ENCODE peak calls at places on chromosomes 12 and 14, in seven cellular contexts. O is A549, G is thyroid gland, W is mesothelial cell of epicardium, S is HFF-Myc, T is AG09319, N is lower lobe of right lung. Z is an unnamed sample.

GRCh38 chr14:105092912-105093425 is 27.7 kb upstream of the GPR132 start:
- DNase-seq in O (peak), G (peak), W (peak), S (no peak), T (no peak), N (peak), Z (no peak)

GRCh38 chr12:15662303-15662980 is 126.7 kb downstream of the EPS8 start:
- DNase-seq in O (peak), G (no peak), W (no peak), S (peak), T (peak), N (no peak), Z (no peak)

GRCh38 chr12:80232873-80233272 is 133.5 kb downstream of the OTOGL start:
- DNase-seq in O (no peak), G (no peak), W (no peak), S (no peak), T (no peak), N (no peak), Z (no peak)

GRCh38 chr14:105470812-105471771 is 3.5 kb upstream of the CRIP2 start:
- DNase-seq in O (no peak), G (no peak), W (no peak), S (no peak), T (no peak), N (no peak), Z (no peak)

GRCh38 chr14:73785336-73785833 is 66.2 kb upstream of the PTGR2 start:
- DNase-seq in O (no peak), G (peak), W (no peak), S (peak), T (peak), N (no peak), Z (no peak)

GRCh38 chr12:82474798-82475184 is 116.5 kb downstream of the METTL25 start:
- DNase-seq in O (no peak), G (no peak), W (no peak), S (no peak), T (no peak), N (no peak), Z (no peak)

GRCh38 chr14:50062438-50063039 is 53.8 kb downstream of the VCPKMT start:
- DNase-seq in O (peak), G (no peak), W (no peak), S (peak), T (no peak), N (no peak), Z (no peak)

GRCh38 chr12:19084547-19084946 is 45.0 kb upstream of the PLEKHA5 start:
- DNase-seq in O (no peak), G (no peak), W (no peak), S (no peak), T (no peak), N (no peak), Z (no peak)

GRCh38 chr14:52106853-52107252 is 38.0 kb upstream of the NID2 start:
- DNase-seq in O (no peak), G (peak), W (no peak), S (no peak), T (no peak), N (no peak), Z (no peak)

GRCh38 chr12:107057071-107057834 is 36.1 kb downstream of the CRY1 start:
- DNase-seq in O (peak), G (no peak), W (no peak), S (no peak), T (no peak), N (no peak), Z (no peak)

GRCh38 chr12:69837191-69838085 is 12.4 kb downstream of the MYRFL start:
- DNase-seq in O (no peak), G (peak), W (no peak), S (no peak), T (no peak), N (no peak), Z (no peak)

GRCh38 chr14:54727929-54728328 is 161.0 kb downstream of the SAMD4A start:
- DNase-seq in O (no peak), G (no peak), W (no peak), S (no peak), T (no peak), N (no peak), Z (no peak)

GRCh38 chr14:93788557-93789365 is 476 bp upstream of the PRIMA1 start:
- DNase-seq in O (peak), G (peak), W (peak), S (no peak), T (no peak), N (no peak), Z (no peak)

GRCh38 chr12:85367886-85368385 is 87.9 kb downstream of the ALX1 start:
- DNase-seq in O (no peak), G (no peak), W (no peak), S (no peak), T (no peak), N (no peak), Z (no peak)

GRCh38 chr12:30996255-30996654 is 69.7 kb downstream of the TSPAN11 start:
- DNase-seq in O (no peak), G (no peak), W (no peak), S (no peak), T (no peak), N (no peak), Z (no peak)

GRCh38 chr14:65334765-65335411 is 77.6 kb upstream of the FUT8 start:
- DNase-seq in O (no peak), G (no peak), W (no peak), S (no peak), T (no peak), N (no peak), Z (no peak)

GRCh38 chr12:109695420-109695819 is 18.2 kb upstream of the FAM222A start:
- DNase-seq in O (no peak), G (no peak), W (no peak), S (no peak), T (no peak), N (no peak), Z (no peak)

GRCh38 chr12:81224626-81225025 is 146.7 kb downstream of the ACSS3 start:
- DNase-seq in O (no peak), G (no peak), W (no peak), S (no peak), T (no peak), N (no peak), Z (no peak)

GRCh38 chr14:70943838-70944237 is 36.6 kb downstream of the PCNX1 start:
- DNase-seq in O (no peak), G (no peak), W (no peak), S (no peak), T (no peak), N (no peak), Z (no peak)

GRCh38 chr14:34994668-34995067 is 11.9 kb downstream of the SRP54 start:
- DNase-seq in O (no peak), G (peak), W (no peak), S (no peak), T (no peak), N (no peak), Z (no peak)

GRCh38 chr14:49173765-49174373 is 412.3 kb downstream of the RPS29 start:
- DNase-seq in O (peak), G (peak), W (no peak), S (peak), T (peak), N (no peak), Z (no peak)

GRCh38 chr12:119036878-119037493 is 55.6 kb downstream of the SRRM4 start:
- DNase-seq in O (peak), G (peak), W (no peak), S (no peak), T (no peak), N (no peak), Z (no peak)

GRCh38 chr12:58067610-58068387 is 126.4 kb downstream of the ATP23 start:
- DNase-seq in O (no peak), G (no peak), W (no peak), S (peak), T (peak), N (no peak), Z (no peak)

GRCh38 chr14:26528415-26529182 is 69.2 kb downstream of the NOVA1 start:
- DNase-seq in O (no peak), G (peak), W (no peak), S (no peak), T (no peak), N (no peak), Z (no peak)

GRCh38 chr12:101963703-101964102 is 86.3 kb downstream of the DRAM1 start:
- DNase-seq in O (no peak), G (peak), W (no peak), S (no peak), T (no peak), N (no peak), Z (no peak)

GRCh38 chr14:34043627-34044372 is 92.9 kb upstream of the EGLN3 start:
- DNase-seq in O (peak), G (no peak), W (no peak), S (no peak), T (no peak), N (no peak), Z (no peak)

GRCh38 chr12:95838125-95838524 is 20.6 kb upstream of the SNRPF start:
- DNase-seq in O (no peak), G (peak), W (no peak), S (peak), T (peak), N (no peak), Z (no peak)

GRCh38 chr12:121611306-121611705 is 15.0 kb upstream of the ORAI1 start:
- DNase-seq in O (no peak), G (no peak), W (no peak), S (no peak), T (no peak), N (no peak), Z (no peak)

GRCh38 chr14:58026967-58027366 is 125.0 kb downstream of the ARMH4 start:
- DNase-seq in O (no peak), G (no peak), W (no peak), S (no peak), T (no peak), N (no peak), Z (no peak)

GRCh38 chr12:23055004-23055403 is 430.0 kb downstream of the ETNK1 start:
- DNase-seq in O (no peak), G (no peak), W (no peak), S (no peak), T (no peak), N (no peak), Z (no peak)

GRCh38 chr12:12803186-12803585 is 10.0 kb upstream of the DDX47 start:
- DNase-seq in O (peak), G (peak), W (no peak), S (peak), T (peak), N (peak), Z (peak)

GRCh38 chr12:124398578-124399227 is 103.8 kb downstream of the RFLNA start:
- DNase-seq in O (no peak), G (no peak), W (no peak), S (no peak), T (no peak), N (no peak), Z (peak)

GRCh38 chr12:4969405-4969804 is 59.7 kb downstream of the KCNA1 start:
- DNase-seq in O (no peak), G (no peak), W (no peak), S (no peak), T (no peak), N (no peak), Z (no peak)

GRCh38 chr14:106209745-106210144 is 683.4 kb downstream of the TMEM121 start:
- DNase-seq in O (no peak), G (no peak), W (no peak), S (no peak), T (no peak), N (no peak), Z (no peak)

GRCh38 chr14:24368215-24368561 is 204 bp downstream of the NFATC4 start:
- DNase-seq in O (no peak), G (peak), W (no peak), S (no peak), T (no peak), N (no peak), Z (no peak)

GRCh38 chr14:24367506-24368214 is at the start of gene NFATC4:
- DNase-seq in O (no peak), G (peak), W (peak), S (peak), T (peak), N (peak), Z (no peak)

GRCh38 chr14:24369463-24369862 is 1.5 kb downstream of the NFATC4 start:
- DNase-seq in O (no peak), G (no peak), W (no peak), S (no peak), T (no peak), N (no peak), Z (no peak)

GRCh38 chr14:24369907-24370687 is 2.1 kb downstream of the NFATC4 start:
- DNase-seq in O (no peak), G (no peak), W (no peak), S (no peak), T (no peak), N (no peak), Z (no peak)

GRCh38 chr14:24368562-24369252 is 723 bp downstream of the NFATC4 start:
- DNase-seq in O (no peak), G (peak), W (peak), S (peak), T (peak), N (peak), Z (no peak)
- TF ChIP-seq CTCF in O (no peak), G (peak), W (no peak), S (no peak), T (no peak), N (no peak), Z (no peak)

DNA sequence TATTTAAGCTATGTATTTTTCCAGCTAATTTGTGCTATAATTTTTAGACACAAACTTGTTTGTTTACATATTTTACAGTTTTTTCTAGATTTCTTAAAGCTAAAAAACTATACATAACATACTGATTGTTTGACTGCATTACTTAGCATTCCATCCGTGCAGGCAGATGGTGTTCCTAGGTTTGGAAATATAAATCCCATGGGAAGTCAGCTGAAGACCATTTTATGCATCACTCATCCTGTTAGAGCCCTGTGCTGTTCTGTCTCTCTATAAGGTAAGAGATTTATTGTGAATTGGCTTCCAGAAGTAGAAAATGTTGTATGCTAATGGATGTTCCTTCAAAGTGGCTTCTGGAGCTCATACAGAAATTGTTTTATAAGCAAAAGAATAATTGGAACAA is 31.1 kb downstream of the RMST start:
- DNase-seq in O (no peak), G (no peak), W (no peak), S (no peak), T (no peak), N (no peak), Z (no peak)
- TF ChIP-seq CTCF in O (no peak), G (no peak), W (no peak), S (no peak), T (no peak), N (no peak), Z (no peak)

DNA sequence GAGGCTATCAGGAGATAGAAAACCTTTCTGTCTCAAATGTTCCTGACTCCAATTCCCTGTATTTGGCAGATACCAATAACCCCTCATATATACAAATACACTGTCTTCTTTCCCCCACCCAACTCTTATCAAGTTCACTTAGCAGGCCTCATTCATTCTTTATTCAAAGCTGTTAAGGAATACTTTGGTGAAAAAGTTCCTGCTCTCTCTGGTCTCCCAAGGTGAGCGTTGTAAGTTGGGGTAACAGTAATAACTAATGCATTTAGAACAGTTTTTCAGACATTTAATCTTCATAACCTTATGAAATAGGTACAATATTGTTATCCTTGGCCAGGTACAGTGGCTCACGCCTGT is 3.9 kb upstream of the GDF11 start:
- DNase-seq in O (no peak), G (no peak), W (no peak), S (no peak), T (no peak), N (no peak), Z (no peak)
- TF ChIP-seq CTCF in O (no peak), G (no peak), W (peak), S (no peak), T (no peak), N (no peak), Z (no peak)

GRCh38 chr12:49388682-49389081 is 21.4 kb downstream of the SPATS2 start:
- DNase-seq in O (no peak), G (no peak), W (no peak), S (no peak), T (no peak), N (no peak), Z (no peak)

DNA sequence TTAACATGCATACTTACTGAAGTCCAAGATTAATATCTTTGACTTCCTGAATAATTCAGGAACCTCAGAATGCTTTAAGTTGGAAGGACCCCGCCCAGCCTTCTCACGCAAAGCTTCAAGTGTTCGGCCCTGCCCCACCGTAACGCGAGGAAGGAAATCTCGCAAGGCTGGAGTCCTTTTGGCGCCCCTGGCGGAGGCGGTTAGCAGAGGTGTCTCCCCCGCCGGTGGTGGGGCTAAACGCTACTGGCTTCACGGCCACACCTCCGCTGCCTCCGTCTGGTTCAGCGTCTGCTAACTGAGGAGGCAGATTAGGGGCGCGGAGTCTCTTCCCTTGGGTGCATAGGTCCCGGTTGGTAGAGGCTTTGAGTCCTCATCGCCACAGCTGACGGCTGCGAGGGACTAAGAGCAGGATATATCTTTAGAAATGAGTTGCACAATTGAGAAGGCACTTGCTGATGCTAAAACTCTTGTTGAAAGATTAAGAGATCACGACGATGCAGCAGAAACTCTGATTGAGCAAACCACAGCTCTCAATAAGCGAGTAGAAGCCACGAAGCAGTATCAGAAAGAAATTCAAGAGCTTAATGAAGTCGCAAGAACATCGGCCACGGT is 21.9 kb downstream of the SPATS2 start:
- DNase-seq in O (no peak), G (peak), W (no peak), S (no peak), T (no peak), N (peak), Z (no peak)
- TF ChIP-seq CTCF in O (no peak), G (no peak), W (no peak), S (no peak), T (no peak), N (peak), Z (no peak)

DNA sequence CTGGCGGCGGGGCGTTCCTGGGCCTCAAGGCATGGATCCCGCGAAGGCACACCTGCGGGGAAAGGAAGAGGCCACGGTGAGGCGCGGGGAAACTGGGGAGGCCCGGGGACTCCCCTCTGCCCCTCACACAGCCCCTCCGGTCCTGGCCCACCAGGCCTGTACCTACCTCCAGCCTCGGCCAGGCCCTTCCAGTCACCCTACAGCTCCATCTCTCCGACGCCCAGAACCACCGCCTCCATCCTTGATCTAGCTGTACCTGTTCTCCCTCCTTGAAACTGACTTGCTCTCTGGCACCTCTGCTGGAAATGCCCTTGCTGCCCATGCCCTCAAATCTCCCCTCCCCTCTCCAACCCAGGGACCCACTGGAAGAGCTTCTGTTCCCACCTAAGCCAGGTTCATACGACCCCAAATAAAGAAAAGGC is 1.7 kb downstream of the ANKRD9 start:
- DNase-seq in O (no peak), G (no peak), W (no peak), S (no peak), T (no peak), N (no peak), Z (no peak)
- TF ChIP-seq CTCF in O (no peak), G (no peak), W (no peak), S (no peak), T (no peak), N (no peak), Z (no peak)

DNA sequence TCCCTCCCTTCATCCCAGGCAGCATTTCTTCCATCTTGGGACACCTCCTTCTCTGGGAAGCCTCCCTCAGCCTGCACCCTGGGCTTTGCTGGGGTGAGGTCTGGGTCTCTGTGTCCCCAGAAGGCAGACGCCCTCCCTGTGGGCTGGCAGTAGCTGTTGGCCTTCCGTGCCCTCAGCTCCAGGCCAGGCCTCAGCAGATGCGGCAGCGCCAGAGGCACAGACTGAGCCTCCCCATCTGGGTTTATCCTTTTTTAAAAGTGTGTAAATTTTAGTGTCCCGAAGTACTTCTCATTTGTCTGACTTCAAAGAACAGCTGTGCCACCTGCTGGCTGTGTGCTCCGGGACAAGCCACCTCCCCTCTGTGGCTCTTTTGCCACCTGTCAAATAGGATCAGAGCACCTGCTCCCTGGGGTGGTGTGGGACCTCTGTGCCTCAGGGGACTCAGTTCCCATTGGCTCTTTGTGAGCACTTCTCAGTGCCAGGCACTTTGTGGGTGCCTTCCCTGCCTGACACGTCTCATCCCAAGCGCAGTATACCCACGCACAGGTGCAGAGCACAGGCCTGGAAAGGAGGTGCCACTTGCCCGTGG is 11.1 kb downstream of the EXOC3L4 start:
- DNase-seq in O (no peak), G (no peak), W (no peak), S (no peak), T (no peak), N (no peak), Z (no peak)
- TF ChIP-seq CTCF in O (peak), G (no peak), W (no peak), S (no peak), T (no peak), N (no peak), Z (no peak)

GRCh38 chr12:1994429-1995143 is 9.7 kb downstream of the DCP1B start:
- DNase-seq in O (no peak), G (no peak), W (no peak), S (no peak), T (no peak), N (no peak), Z (no peak)
- TF ChIP-seq CTCF in O (no peak), G (no peak), W (no peak), S (no peak), T (no peak), N (no peak), Z (no peak)

GRCh38 chr12:169528-170360 is 44.2 kb downstream of the SLC6A12 start:
- DNase-seq in O (no peak), G (no peak), W (no peak), S (no peak), T (no peak), N (no peak), Z (no peak)
- TF ChIP-seq CTCF in O (no peak), G (no peak), W (no peak), S (no peak), T (no peak), N (no peak), Z (no peak)

GRCh38 chr14:68919129-68919927 is 59.8 kb downstream of the ACTN1 start:
- DNase-seq in O (no peak), G (peak), W (no peak), S (no peak), T (no peak), N (no peak), Z (no peak)

GRCh38 chr14:68922201-68922613 is 56.9 kb downstream of the ACTN1 start:
- DNase-seq in O (no peak), G (no peak), W (no peak), S (peak), T (no peak), N (no peak), Z (no peak)

GRCh38 chr14:68921049-68921448 is 58.1 kb downstream of the ACTN1 start:
- DNase-seq in O (no peak), G (no peak), W (no peak), S (no peak), T (no peak), N (no peak), Z (no peak)

GRCh38 chr14:68922886-68923285 is 56.2 kb downstream of the ACTN1 start:
- DNase-seq in O (no peak), G (no peak), W (no peak), S (no peak), T (no peak), N (no peak), Z (no peak)

GRCh38 chr14:68921666-68922065 is 57.4 kb downstream of the ACTN1 start:
- DNase-seq in O (no peak), G (no peak), W (no peak), S (no peak), T (no peak), N (no peak), Z (no peak)
- TF ChIP-seq CTCF in O (no peak), G (no peak), W (no peak), S (no peak), T (no peak), N (no peak), Z (no peak)